ENCODE peak calls at places on chromosomes 6 and 20, in nine cellular contexts. Z, I, W, U, K, V, T, R and E are unnamed samples.

GRCh38 chr20:63681609-63682142 is 14.8 kb upstream of the TNFRSF6B start:
- DNase-seq in V (no peak), Z (no peak), R (no peak), K (no peak), U (no peak), W (no peak), T (no peak), I (no peak), E (no peak)

GRCh38 chr20:49268600-49269365 is 9.1 kb downstream of the ZNFX1 start:
- DNase-seq in T (no peak), U (no peak), V (peak), R (peak), W (no peak), K (no peak), Z (peak), I (no peak), E (no peak)

GRCh38 chr20:35607003-35607735 is 8.5 kb upstream of the SPAG4 start:
- DNase-seq in Z (no peak), I (no peak), W (no peak), K (no peak), T (peak), V (no peak), R (no peak), U (peak), E (no peak)

GRCh38 chr6:74170118-74170517 is 474.1 kb downstream of the CD109 start:
- DNase-seq in T (no peak), Z (peak), K (no peak), I (no peak), V (peak), U (no peak), W (no peak), R (no peak), E (no peak)

GRCh38 chr6:128238248-128238647 is 282.2 kb downstream of the PTPRK start:
- DNase-seq in I (no peak), K (no peak), W (no peak), R (no peak), V (no peak), Z (no peak), U (no peak), T (no peak), E (no peak)

GRCh38 chr6:111477481-111477938 is 5.5 kb downstream of the REV3L start:
- DNase-seq in I (no peak), V (no peak), Z (peak), U (no peak), W (no peak), K (no peak), T (no peak), R (no peak), E (peak)

GRCh38 chr6:139904158-139904533 is 529.7 kb upstream of the CITED2 start:
- DNase-seq in W (no peak), V (no peak), I (no peak), U (no peak), Z (no peak), K (no peak), T (no peak), R (no peak), E (no peak)

GRCh38 chr6:143328885-143329284 is 121.6 kb downstream of the ADAT2 start:
- DNase-seq in R (peak), U (no peak), Z (peak), W (no peak), K (no peak), I (no peak), T (no peak), V (no peak), E (no peak)

GRCh38 chr6:55469829-55470438 is 109.1 kb downstream of the HMGCLL1 start:
- DNase-seq in W (no peak), V (peak), K (no peak), U (no peak), I (no peak), Z (no peak), T (no peak), R (peak), E (no peak)

GRCh38 chr6:56148488-56149190 is 98.7 kb downstream of the COL21A1 start:
- DNase-seq in Z (peak), U (no peak), K (no peak), V (peak), R (peak), W (no peak), T (no peak), I (no peak), E (no peak)

GRCh38 chr20:24328901-24329300 is 140.5 kb upstream of the SYNDIG1 start:
- DNase-seq in V (peak), W (no peak), K (no peak), T (no peak), U (no peak), R (no peak), Z (peak), I (no peak), E (no peak)

GRCh38 chr20:36480456-36481048 is 60.8 kb upstream of the MYL9 start:
- DNase-seq in T (no peak), W (no peak), Z (no peak), K (no peak), I (no peak), V (no peak), R (no peak), U (no peak), E (no peak)

GRCh38 chr20:53088786-53089185 is 116.6 kb downstream of the TSHZ2 start:
- DNase-seq in T (no peak), K (no peak), Z (no peak), R (no peak), W (no peak), I (no peak), V (no peak), U (no peak), E (no peak)

DNA sequence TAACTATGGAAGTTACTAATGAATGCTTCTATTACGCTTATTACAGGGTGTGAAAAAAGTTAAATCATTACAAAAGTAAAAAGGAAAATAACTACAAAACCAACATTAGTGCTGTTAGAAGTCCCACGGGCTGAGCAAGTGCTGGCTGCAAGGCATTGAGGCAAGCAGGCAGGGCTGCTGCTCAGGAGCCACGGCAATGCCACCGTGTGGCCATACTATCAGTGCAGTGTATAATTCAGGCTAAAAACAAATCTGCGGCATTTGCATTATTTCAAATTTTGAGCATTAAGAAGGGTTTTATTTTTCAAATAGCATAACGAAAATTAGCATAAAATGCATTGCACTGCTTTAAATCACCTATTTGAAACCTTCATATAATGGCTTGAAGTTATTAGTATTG is 17.1 kb downstream of the IFNGR1 start:
- DNase-seq in K (no peak), U (no peak), I (no peak), Z (no peak), W (no peak), T (no peak), V (no peak), R (no peak), E (no peak)
- TF ChIP-seq CTCF in K (no peak), U (no peak), I (peak), Z (peak), W (no peak), T (no peak), V (peak), R (peak), E (no peak)

GRCh38 chr6:26156850-26157149 is 69.6 kb downstream of the HFE start:
- DNase-seq in V (no peak), Z (no peak), I (no peak), W (no peak), T (no peak), K (no peak), U (no peak), R (no peak), E (no peak)

GRCh38 chr6:26157150-26157837 is 70.1 kb downstream of the HFE start:
- DNase-seq in R (no peak), I (peak), W (peak), V (no peak), K (no peak), T (peak), U (peak), Z (peak), E (no peak)

GRCh38 chr6:26155066-26155925 is 68.1 kb downstream of the HFE start:
- DNase-seq in Z (no peak), U (peak), K (no peak), I (no peak), W (no peak), V (no peak), T (peak), R (peak), E (no peak)

GRCh38 chr6:26157838-26158580 is 70.8 kb downstream of the HFE start:
- DNase-seq in U (peak), I (peak), W (peak), Z (peak), K (no peak), R (peak), T (peak), V (peak), E (peak)

GRCh38 chr6:26156105-26156849 is 69.0 kb downstream of the HFE start:
- DNase-seq in R (peak), K (peak), W (peak), Z (peak), U (peak), T (peak), I (peak), V (peak), E (peak)
- TF ChIP-seq CTCF in R (no peak), K (no peak), W (no peak), Z (no peak), U (no peak), T (no peak), I (no peak), V (no peak), E (no peak)

DNA sequence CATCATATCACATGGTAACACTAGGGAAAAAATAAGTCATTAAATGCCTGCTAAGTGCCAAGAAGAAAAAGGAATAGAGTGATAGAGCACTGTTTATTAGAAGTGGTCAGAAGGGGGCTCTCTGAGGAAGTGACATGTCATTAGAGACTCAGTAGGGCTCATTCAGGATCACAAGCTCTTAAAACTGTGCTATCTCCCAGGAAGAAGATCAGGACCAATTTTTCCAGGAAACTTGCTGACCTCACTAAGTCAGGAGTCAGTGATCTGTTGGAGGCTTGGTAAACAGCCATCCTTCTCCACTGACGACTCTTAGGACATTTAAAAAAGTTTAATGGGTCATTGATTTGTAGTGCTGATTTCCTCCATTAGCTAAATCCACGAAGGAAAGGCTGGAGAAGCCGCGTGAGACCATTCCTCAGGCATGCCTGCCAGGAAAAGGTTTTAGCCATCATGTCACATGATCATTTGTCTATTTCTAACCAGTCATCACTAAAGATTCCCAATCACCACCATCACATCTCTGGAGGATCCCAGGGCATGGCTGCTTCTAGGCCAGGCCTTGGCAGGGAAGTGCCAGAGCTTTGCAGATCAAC is 5.9 kb upstream of the PTPN1 start:
- DNase-seq in U (no peak), V (peak), R (peak), K (no peak), W (peak), T (no peak), Z (no peak), I (no peak), E (no peak)
- TF ChIP-seq CTCF in U (no peak), V (peak), R (no peak), K (no peak), W (no peak), T (no peak), Z (no peak), I (peak), E (no peak)

GRCh38 chr20:43191946-43192847 is 2.5 kb upstream of the PTPRT start:
- DNase-seq in W (no peak), I (peak), V (no peak), Z (no peak), R (no peak), T (peak), U (no peak), K (no peak), E (peak)
- TF ChIP-seq CTCF in W (no peak), I (no peak), V (peak), Z (no peak), R (peak), T (peak), U (peak), K (no peak), E (peak)

DNA sequence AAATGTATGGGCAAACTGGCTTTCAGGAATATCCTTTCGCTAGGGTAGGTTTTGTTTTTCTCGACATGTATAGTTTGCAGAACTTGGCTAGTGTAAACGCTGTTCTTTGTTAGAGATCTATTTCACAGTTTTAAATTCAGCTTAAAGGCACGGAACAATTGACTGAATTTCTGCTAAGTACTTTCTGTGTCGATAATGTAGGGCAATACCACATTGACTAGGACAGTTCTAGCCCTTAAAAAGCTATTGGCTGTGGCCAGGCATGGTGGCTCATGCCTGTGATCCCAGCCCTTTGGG is 92.8 kb downstream of the CEP57L1 start:
- DNase-seq in T (no peak), V (no peak), K (no peak), I (no peak), W (no peak), Z (no peak), U (no peak), R (no peak), E (no peak)
- TF ChIP-seq CTCF in T (no peak), V (no peak), K (no peak), I (no peak), W (no peak), Z (no peak), U (no peak), R (no peak), E (no peak)

GRCh38 chr20:57941572-57942381 is 232.0 kb upstream of the PMEPA1 start:
- DNase-seq in W (no peak), R (no peak), Z (no peak), K (no peak), T (peak), V (no peak), I (no peak), U (no peak), E (no peak)

GRCh38 chr20:57939499-57939898 is 229.7 kb upstream of the PMEPA1 start:
- DNase-seq in Z (no peak), T (no peak), I (no peak), K (no peak), U (no peak), W (no peak), V (no peak), R (no peak), E (no peak)

GRCh38 chr20:57938158-57939108 is 228.6 kb upstream of the PMEPA1 start:
- DNase-seq in U (no peak), Z (peak), T (no peak), I (no peak), R (no peak), V (no peak), K (no peak), W (no peak), E (no peak)

GRCh38 chr20:57941121-57941522 is 231.3 kb upstream of the PMEPA1 start:
- DNase-seq in K (no peak), T (peak), U (peak), W (no peak), V (no peak), Z (no peak), R (no peak), I (no peak), E (no peak)

GRCh38 chr20:57940376-57940775 is 230.6 kb upstream of the PMEPA1 start:
- DNase-seq in K (no peak), Z (no peak), T (no peak), V (no peak), I (no peak), R (no peak), U (no peak), W (no peak), E (no peak)
- TF ChIP-seq CTCF in K (no peak), Z (no peak), T (no peak), V (no peak), I (no peak), R (no peak), U (no peak), W (no peak), E (no peak)

GRCh38 chr6:132715204-132715603 is 1.3 kb upstream of the VNN1 start:
- DNase-seq in Z (peak), W (no peak), V (peak), R (peak), U (peak), T (peak), I (no peak), K (no peak), E (no peak)
- TF ChIP-seq CTCF in Z (peak), W (no peak), V (peak), R (peak), U (no peak), T (peak), I (no peak), K (no peak), E (no peak)